ENCODE peak calls at places on chromosomes 6 and 20, in four cellular contexts. P, G, R and X are unnamed samples.

GRCh38 chr6:170209354-170210025 is 81.4 kb downstream of the DLL1 start:
- DNase-seq in P (no peak), G (peak; percentile 16), R (no peak), X (no peak)

GRCh38 chr20:62764156-62764935 is 31.9 kb upstream of the MRGBP start:
- DNase-seq in P (no peak), G (no peak), R (no peak), X (no peak)

GRCh38 chr20:8424010-8424409 is 291.9 kb downstream of the PLCB1 start:
- DNase-seq in P (no peak), G (no peak), R (no peak), X (no peak)

GRCh38 chr6:31579546-31580445 is 2.4 kb downstream of the LTB start:
- DNase-seq in P (no peak), G (no peak), R (no peak), X (no peak)

GRCh38 chr6:47733879-47734558 is 35.6 kb downstream of the ADGRF4 start:
- DNase-seq in P (peak; percentile 56), G (no peak), R (no peak), X (no peak)

GRCh38 chr6:94341173-94341572 is 921.8 kb upstream of the EPHA7 start:
- DNase-seq in P (no peak), G (no peak), R (no peak), X (no peak)

GRCh38 chr20:9035129-9035528 is 33.8 kb upstream of the PLCB4 start:
- DNase-seq in P (no peak), G (no peak), R (no peak), X (no peak)

GRCh38 chr20:16968099-16968498 is 219.9 kb downstream of the OTOR start:
- DNase-seq in P (no peak), G (no peak), R (no peak), X (no peak)

GRCh38 chr6:121917834-121918559 is 481.5 kb upstream of the HSF2 start:
- DNase-seq in P (no peak), G (no peak), R (no peak), X (no peak)

GRCh38 chr20:32762754-32763201 is 593 bp downstream of the DNMT3B start:
- DNase-seq in P (peak; percentile 44), G (no peak), R (peak; percentile 22), X (no peak)

GRCh38 chr20:33793011-33793931 is 17.9 kb upstream of the CHMP4B start:
- DNase-seq in P (no peak), G (peak; percentile 34), R (no peak), X (no peak)

GRCh38 chr6:38955876-38956275 is 92.7 kb upstream of the GLP1R start:
- DNase-seq in P (no peak), G (no peak), R (peak; percentile 23), X (no peak)

GRCh38 chr6:129134535-129134934 is 251.6 kb downstream of the LAMA2 start:
- DNase-seq in P (no peak), G (no peak), R (no peak), X (no peak)

GRCh38 chr20:1861347-1861987 is 33.7 kb upstream of the SIRPA start:
- DNase-seq in P (no peak), G (no peak), R (no peak), X (no peak)

GRCh38 chr20:17680128-17680835 is 1.8 kb downstream of the RRBP1 start:
- DNase-seq in P (no peak), G (peak; percentile 63), R (peak; percentile 69), X (no peak)

GRCh38 chr6:1689141-1689540 is 79.4 kb downstream of the FOXC1 start:
- DNase-seq in P (no peak), G (no peak), R (no peak), X (no peak)

GRCh38 chr20:19909696-19910095 is 107.5 kb upstream of the NAA20 start:
- DNase-seq in P (no peak), G (peak; percentile 71), R (no peak), X (no peak)

DNA sequence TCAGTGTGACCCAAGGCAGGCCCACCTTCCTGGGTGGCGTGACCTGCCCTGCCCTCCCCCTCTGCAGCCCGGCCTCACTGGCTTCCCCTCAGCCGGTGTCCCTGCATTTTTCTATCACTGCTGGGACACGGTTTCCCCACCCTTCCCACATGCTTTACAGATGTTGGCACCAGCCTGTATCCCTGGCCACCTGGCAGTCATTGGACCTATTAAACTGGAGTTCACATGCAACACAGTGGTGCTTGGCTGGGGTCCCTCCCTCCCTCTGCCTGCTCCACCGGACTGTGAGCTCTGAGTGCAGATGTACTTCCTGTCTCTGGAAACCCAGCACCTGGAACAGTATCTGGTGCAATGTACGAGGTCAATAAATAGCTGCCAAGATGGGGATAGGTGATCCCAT is 25.5 kb upstream of the STX16 start:
- DNase-seq in P (no peak), G (no peak), R (no peak), X (peak; percentile 76)
- H3K4me1 ChIP-seq in P (no peaks in the 10 kb centered on the region), G (no peaks in the 10 kb centered on the region), R (no peaks in the 10 kb centered on the region), X (peaks cover 34% of the 10 kb centered on the region)

DNA sequence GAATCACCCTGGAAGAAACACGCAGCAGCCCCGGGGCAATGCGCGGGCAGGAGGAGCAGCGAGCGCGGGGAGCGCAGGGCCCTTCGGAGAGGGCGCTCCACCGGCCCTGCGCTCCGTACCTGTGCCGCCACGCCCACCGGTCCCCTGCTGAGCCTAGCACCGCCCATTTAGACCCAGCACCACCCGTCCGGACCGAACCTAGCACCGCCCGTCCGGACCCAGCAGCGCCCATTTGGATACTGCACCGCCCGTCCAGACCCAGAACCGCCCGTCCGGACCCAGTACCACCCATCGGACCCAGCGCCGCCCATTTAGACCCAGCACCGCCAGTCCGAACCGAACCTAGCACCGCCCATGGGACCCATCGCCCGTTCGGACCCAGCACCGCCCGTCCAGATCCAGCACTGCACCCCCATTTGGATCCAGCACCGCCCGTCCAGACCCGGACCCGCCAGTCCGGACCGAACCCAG is 917 bp upstream of the AFDN start:
- DNase-seq in P (no peak), G (peak; percentile 61), R (peak; percentile 81), X (peak; percentile 78)
- H3K4me3 ChIP-seq in P (peak overlapping the region; percentile 73), G (peak overlapping the region; percentile 49), R (peak overlapping the region; percentile 73), X (peak overlapping the region; percentile 99)

GRCh38 chr6:52180787-52181558 is 5.2 kb upstream of the IL17A start:
- DNase-seq in P (no peak), G (no peak), R (no peak), X (no peak)
- H3K4me1 ChIP-seq in P (no peaks in the 10 kb centered on the region), G (no peaks in the 10 kb centered on the region), R (no peaks in the 10 kb centered on the region), X (no peaks in the 10 kb centered on the region)

GRCh38 chr6:66897576-66897975 is 1190.5 kb upstream of the EYS start:
- DNase-seq in P (peak; percentile 66), G (no peak), R (no peak), X (peak; percentile 24)
- H3K4me3 ChIP-seq in P (no peak overlapping the region), G (no peak overlapping the region), R (no peak overlapping the region), X (no peak overlapping the region)

GRCh38 chr20:57618091-57618765 is 2.0 kb downstream of the ZBP1 start:
- DNase-seq in P (peak; percentile 61), G (peak; percentile 51), R (no peak), X (peak; percentile 91)
- H3K4me1 ChIP-seq in P (peaks cover 60% of the 10 kb centered on the region), G (no peaks in the 10 kb centered on the region), R (no peaks in the 10 kb centered on the region), X (peaks cover 39% of the 10 kb centered on the region)